ENCODE peak calls at places on chromosome 3, in four cellular contexts. W is kidney epithelial cell; E is left lung; P is naive thymus-derived CD4-positive, alpha-beta T cell. C is an unnamed sample.

GRCh38 chr3:154247806-154248480 is 76.3 kb downstream of the DHX36 start:
- DNase-seq in W (no peak), E (no peak), P (no peak), C (no peak)

GRCh38 chr3:115832265-115832664 is 209.0 kb downstream of the GAP43 start:
- DNase-seq in P (no peak), W (no peak), E (no peak), C (no peak)

GRCh38 chr3:140717915-140718314 is 40.1 kb downstream of the TRIM42 start:
- DNase-seq in E (no peak), W (no peak), P (no peak), C (no peak)

GRCh38 chr3:7630925-7631324 is 770.0 kb downstream of the GRM7 start:
- DNase-seq in E (no peak), W (no peak), P (no peak), C (no peak)

GRCh38 chr3:64612082-64612860 is 75.5 kb downstream of the ADAMTS9 start:
- DNase-seq in E (no peak), P (no peak), W (no peak), C (no peak)

GRCh38 chr3:8371085-8371551 is 130.5 kb upstream of the LMCD1 start:
- DNase-seq in W (peak), P (no peak), E (no peak), C (no peak)

GRCh38 chr3:101646726-101647125 is 30.2 kb downstream of the ZBTB11 start:
- DNase-seq in P (no peak), W (no peak), E (no peak), C (no peak)

GRCh38 chr3:190127797-190128196 is 7.1 kb upstream of the P3H2 start:
- DNase-seq in E (no peak), P (no peak), W (no peak), C (no peak)

GRCh38 chr3:98817546-98817945 is 54.4 kb downstream of the ST3GAL6 start:
- DNase-seq in E (no peak), W (no peak), P (peak), C (peak)

DNA sequence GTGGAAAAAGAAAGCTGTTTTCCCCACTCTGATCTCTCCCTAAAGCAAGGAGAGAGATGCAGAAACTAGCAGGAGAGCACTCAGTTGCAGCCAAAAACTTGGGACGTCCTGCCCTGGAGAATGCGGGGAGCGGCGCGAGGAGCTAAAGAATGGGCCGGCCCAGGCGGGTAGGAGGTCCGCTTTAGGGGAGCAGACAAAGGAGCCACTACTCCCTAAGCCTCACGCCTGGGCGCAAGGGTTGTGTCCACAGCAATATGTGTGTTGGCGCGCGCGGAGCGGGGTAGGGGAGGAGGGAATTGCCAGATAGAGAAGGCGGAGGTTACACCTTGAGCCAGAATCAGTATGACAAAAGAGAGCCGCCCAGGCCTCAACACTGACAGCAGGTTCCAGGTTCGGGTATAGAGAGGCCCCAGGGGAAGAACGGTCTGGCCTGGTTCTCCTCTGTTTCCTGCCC is 2.9 kb downstream of the WNT5A start:
- DNase-seq in P (no peak), W (no peak), E (no peak), C (no peak)
- H3K4me3 ChIP-seq in P (no peak), W (peak), E (no peak), C (no peak)

DNA sequence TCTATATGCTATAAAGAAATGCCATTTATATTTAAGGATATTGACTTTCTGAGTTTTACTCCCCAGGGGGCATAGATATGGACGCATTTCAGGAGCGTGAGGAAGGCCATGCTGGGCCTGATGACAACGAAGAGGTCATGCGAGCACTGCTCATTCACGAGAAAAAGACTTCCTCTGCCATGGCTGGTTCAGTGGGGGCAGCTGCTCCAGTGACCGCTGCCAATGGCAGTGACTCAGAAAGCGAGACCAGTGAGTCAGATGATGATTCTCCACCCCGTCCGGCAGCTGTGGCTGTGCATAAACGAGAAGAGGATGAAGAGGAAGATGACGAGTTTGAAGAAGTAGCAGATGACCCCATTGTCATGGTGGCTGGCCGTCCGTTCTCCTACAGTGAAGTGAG is 38.4 kb downstream of the GTF2E1 start:
- DNase-seq in E (peak), W (peak), P (no peak), C (no peak)
- H3K4me3 ChIP-seq in E (no peak), W (no peak), P (no peak), C (no peak)

DNA sequence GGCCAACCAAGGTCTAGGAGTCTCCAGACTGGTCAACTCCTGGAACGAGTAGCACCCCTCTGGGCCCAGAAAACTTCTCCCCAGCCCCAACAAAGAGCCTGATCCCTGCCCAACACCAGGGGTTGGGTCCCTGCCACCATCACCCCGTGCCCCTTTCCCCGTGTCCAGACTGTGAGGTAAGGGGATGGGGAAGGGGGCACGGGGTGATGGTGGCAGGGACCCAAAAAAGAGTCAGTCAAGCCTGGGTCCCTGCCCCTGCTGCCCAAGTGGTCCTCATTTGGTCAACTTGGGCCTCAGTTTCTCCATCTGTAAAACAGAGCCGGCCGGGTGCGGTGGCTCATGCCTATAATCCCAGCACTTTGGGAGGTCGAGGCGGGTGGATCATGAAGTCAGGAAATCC is 1.1 kb upstream of the NBEAL2 start:
- DNase-seq in P (no peak), E (no peak), W (no peak), C (no peak)
- H3K4me3 ChIP-seq in P (no peak), E (no peak), W (no peak), C (peak)

DNA sequence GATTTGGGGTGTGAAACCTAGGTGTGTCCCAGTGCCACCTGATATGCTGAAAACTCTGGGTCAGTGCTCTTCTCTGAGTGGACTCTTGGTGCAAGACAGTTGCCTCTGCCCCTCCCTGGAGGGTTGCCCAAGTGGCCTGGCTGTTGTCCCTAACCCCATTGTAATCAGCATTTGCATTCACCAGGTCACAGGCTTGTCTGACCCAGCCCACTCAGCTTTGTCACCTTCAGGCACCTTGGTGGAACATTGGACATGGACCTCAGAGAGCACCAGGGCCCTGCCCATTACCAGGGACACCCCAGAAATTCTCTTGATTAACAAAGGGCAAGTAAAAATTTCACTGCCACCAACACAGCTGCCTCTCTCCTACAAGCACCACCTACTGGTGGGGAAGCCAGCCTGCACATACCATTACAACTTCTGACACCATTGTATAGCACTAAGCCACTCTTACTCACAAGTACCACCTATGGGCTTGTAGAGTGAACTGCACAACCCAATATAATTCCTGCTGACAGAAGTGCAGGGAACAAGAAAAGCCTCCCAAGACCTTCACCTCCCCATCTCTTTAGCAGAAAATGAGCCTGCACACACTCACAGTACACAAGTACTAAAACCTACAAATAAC is 324.6 kb downstream of the EPHA6 start:
- DNase-seq in P (no peak), E (no peak), W (no peak), C (peak)
- H3K4me3 ChIP-seq in P (no peak), E (no peak), W (no peak), C (no peak)